ENCODE peak calls at places on chromosomes 12 and 14, in ten cellular contexts. G, O, K, U, N, A, R, F, D and L are unnamed samples.

GRCh38 chr12:89140580-89141236 is 211.6 kb downstream of the DUSP6 start:
- DNase-seq in G (no peak), O (no peak), K (no peak), U (no peak), N (no peak), A (no peak), R (no peak), F (no peak), D (peak; percentile 36), L (no peak)

GRCh38 chr12:84361651-84362551 is 550.7 kb downstream of the SLC6A15 start:
- DNase-seq in G (no peak), O (no peak), K (no peak), U (no peak), N (no peak), A (no peak), R (no peak), F (no peak), D (no peak), L (no peak)

GRCh38 chr14:67665886-67666285 is 8.5 kb downstream of the VTI1B start:
- DNase-seq in G (no peak), O (no peak), K (no peak), U (no peak), N (no peak), A (no peak), R (no peak), F (no peak), D (no peak), L (no peak)

GRCh38 chr14:63487724-63488123 is 55.5 kb downstream of the PPP2R5E start:
- DNase-seq in G (no peak), O (no peak), K (no peak), U (no peak), N (no peak), A (no peak), R (no peak), F (no peak), D (no peak), L (no peak)

GRCh38 chr12:44372259-44372658 is 503.9 kb downstream of the NELL2 start:
- DNase-seq in G (peak; percentile 58), O (no peak), K (no peak), U (no peak), N (no peak), A (peak; percentile 3), R (no peak), F (no peak), D (no peak), L (no peak)

GRCh38 chr14:25090716-25091454 is 40.9 kb upstream of the STXBP6 start:
- DNase-seq in G (peak; percentile 26), O (no peak), K (no peak), U (peak; percentile 24), N (no peak), A (no peak), R (no peak), F (no peak), D (no peak), L (no peak)

GRCh38 chr12:41189395-41190251 is 1.5 kb downstream of the PDZRN4 start:
- DNase-seq in G (no peak), O (no peak), K (no peak), U (peak; percentile 5), N (no peak), A (no peak), R (no peak), F (no peak), D (no peak), L (no peak)

GRCh38 chr12:69119770-69120169 is 119.6 kb upstream of the CPSF6 start:
- DNase-seq in G (no peak), O (no peak), K (no peak), U (no peak), N (no peak), A (no peak), R (no peak), F (no peak), D (no peak), L (no peak)

GRCh38 chr12:4355843-4356327 is 23.6 kb downstream of the FGF23 start:
- DNase-seq in G (no peak), O (no peak), K (peak; percentile 10), U (peak; percentile 62), N (no peak), A (no peak), R (no peak), F (peak; percentile 72), D (no peak), L (peak; percentile 28)

GRCh38 chr14:24051789-24052655 is at the start of gene CARMIL3:
- DNase-seq in G (peak; percentile 61), O (no peak), K (peak; percentile 39), U (peak; percentile 68), N (peak; percentile 38), A (no peak), R (no peak), F (peak; percentile 79), D (peak; percentile 78), L (peak; percentile 56)

GRCh38 chr12:21476949-21477348 is 24.5 kb downstream of the RECQL start:
- DNase-seq in G (peak; percentile 4), O (no peak), K (no peak), U (no peak), N (no peak), A (peak; percentile 29), R (no peak), F (no peak), D (no peak), L (no peak)

GRCh38 chr12:131923260-131923659 is 5.8 kb upstream of the PUS1 start:
- DNase-seq in G (no peak), O (no peak), K (no peak), U (no peak), N (no peak), A (no peak), R (no peak), F (peak; percentile 90), D (no peak), L (no peak)

GRCh38 chr12:91274886-91275285 is 92.3 kb upstream of the DCN start:
- DNase-seq in G (no peak), O (peak; percentile 71), K (no peak), U (no peak), N (no peak), A (peak; percentile 37), R (no peak), F (no peak), D (no peak), L (no peak)

GRCh38 chr12:130163461-130164215 is 1.4 kb downstream of the FZD10 start:
- DNase-seq in G (no peak), O (no peak), K (no peak), U (no peak), N (no peak), A (no peak), R (no peak), F (no peak), D (no peak), L (no peak)

GRCh38 chr12:123133701-123134100 is 17.2 kb downstream of the PITPNM2 start:
- DNase-seq in G (no peak), O (no peak), K (no peak), U (no peak), N (no peak), A (no peak), R (no peak), F (no peak), D (no peak), L (no peak)

GRCh38 chr12:99130808-99131538 is 485.9 kb downstream of the APAF1 start:
- DNase-seq in G (no peak), O (no peak), K (no peak), U (peak; percentile 79), N (no peak), A (no peak), R (no peak), F (peak; percentile 69), D (no peak), L (no peak)

GRCh38 chr12:10097521-10097920 is 1.3 kb downstream of the CLEC1A start:
- DNase-seq in G (no peak), O (no peak), K (no peak), U (no peak), N (no peak), A (no peak), R (no peak), F (no peak), D (no peak), L (no peak)

GRCh38 chr12:95083938-95084337 is 10.5 kb upstream of the NR2C1 start:
- DNase-seq in G (no peak), O (peak; percentile 58), K (no peak), U (no peak), N (no peak), A (peak; percentile 38), R (no peak), F (no peak), D (no peak), L (no peak)

GRCh38 chr14:81516941-81517797 is 16.5 kb downstream of the SEL1L start:
- DNase-seq in G (no peak), O (peak; percentile 60), K (no peak), U (no peak), N (no peak), A (peak; percentile 28), R (no peak), F (no peak), D (no peak), L (peak; percentile 83)

GRCh38 chr14:88840926-88841325 is 16.5 kb downstream of the TTC8 start:
- DNase-seq in G (no peak), O (no peak), K (no peak), U (no peak), N (no peak), A (no peak), R (no peak), F (no peak), D (no peak), L (no peak)

GRCh38 chr12:6868211-6869048 is 1.1 kb downstream of the TPI1 start:
- DNase-seq in G (no peak), O (no peak), K (no peak), U (peak; percentile 48), N (no peak), A (no peak), R (no peak), F (no peak), D (no peak), L (no peak)

GRCh38 chr12:92753976-92754885 is 51.4 kb downstream of the PLEKHG7 start:
- DNase-seq in G (no peak), O (peak; percentile 45), K (no peak), U (no peak), N (no peak), A (no peak), R (no peak), F (no peak), D (no peak), L (no peak)

GRCh38 chr14:79585845-79586244 is 625.5 kb downstream of the DIO2 start:
- DNase-seq in G (no peak), O (no peak), K (no peak), U (no peak), N (no peak), A (no peak), R (no peak), F (no peak), D (no peak), L (no peak)

GRCh38 chr14:72801381-72801812 is 92.5 kb downstream of the DPF3 start:
- DNase-seq in G (peak; percentile 82), O (no peak), K (no peak), U (no peak), N (no peak), A (peak; percentile 87), R (no peak), F (peak; percentile 24), D (no peak), L (no peak)

GRCh38 chr14:69999246-69999645 is 120.0 kb downstream of the SMOC1 start:
- DNase-seq in G (peak; percentile 96), O (no peak), K (no peak), U (no peak), N (no peak), A (no peak), R (no peak), F (no peak), D (peak; percentile 8), L (no peak)

GRCh38 chr12:42652048-42652447 is 62.5 kb upstream of the PRICKLE1 start:
- DNase-seq in G (peak; percentile 13), O (no peak), K (no peak), U (no peak), N (no peak), A (no peak), R (no peak), F (no peak), D (no peak), L (no peak)

GRCh38 chr14:58599145-58599544 is 38.6 kb upstream of the DACT1 start:
- DNase-seq in G (no peak), O (no peak), K (no peak), U (no peak), N (no peak), A (no peak), R (no peak), F (no peak), D (no peak), L (no peak)

GRCh38 chr14:72546359-72547035 is 347.4 kb downstream of the DPF3 start:
- DNase-seq in G (no peak), O (no peak), K (no peak), U (no peak), N (no peak), A (no peak), R (no peak), F (no peak), D (no peak), L (no peak)